ENCODE peak calls at places on chromosomes 13 and 19, in four cellular contexts. V is NCI-H1417 treated with DMSO at 0.1 percent for 48 hours, J is pons, G is HuH-7. Z is an unnamed sample.

GRCh38 chr19:48991823-48992570 is 1.1 kb downstream of the GYS1 start:
- DNase-seq in V (no peak), J (peak), G (no peak), Z (peak)

GRCh38 chr19:47183579-47183978 is 47.4 kb downstream of the BBC3 start:
- DNase-seq in V (no peak), J (peak), G (no peak), Z (no peak)

GRCh38 chr13:114132419-114133121 is at the start of gene RASA3:
- DNase-seq in V (no peak), J (peak), G (no peak), Z (peak)

GRCh38 chr13:84481958-84482357 is 599.7 kb upstream of the SLITRK1 start:
- DNase-seq in V (no peak), J (no peak), G (no peak), Z (no peak)

GRCh38 chr13:112762690-112763080 is 72.8 kb downstream of the ATP11A start:
- DNase-seq in V (no peak), J (no peak), G (no peak), Z (no peak)

GRCh38 chr19:3580156-3580955 is 4.9 kb upstream of the GIPC3 start:
- DNase-seq in V (no peak), J (peak), G (no peak), Z (no peak)

GRCh38 chr19:50663280-50663790 is 14.1 kb downstream of the C19orf81 start:
- DNase-seq in V (no peak), J (no peak), G (peak), Z (no peak)

GRCh38 chr13:43908156-43909126 is 28.7 kb downstream of the LACC1 start:
- DNase-seq in V (peak), J (peak), G (peak), Z (no peak)

GRCh38 chr13:24630851-24631341 is 49.3 kb upstream of the ATP12A start:
- DNase-seq in V (no peak), J (no peak), G (no peak), Z (no peak)

GRCh38 chr13:68056816-68057710 is 826.9 kb upstream of the PCDH9 start:
- DNase-seq in V (no peak), J (no peak), G (no peak), Z (no peak)

GRCh38 chr13:65260938-65261880 is 1968.9 kb downstream of the PCDH9 start:
- DNase-seq in V (no peak), J (peak), G (no peak), Z (no peak)